ENCODE peak calls at places on chromosomes 4 and X, in six cellular contexts. J, A, R, W, F and X are unnamed samples.

GRCh38 chr4:74267998-74268606 is 40.2 kb upstream of the EPGN start:
- DNase-seq in W (no peak), F (no peak), A (no peak), J (no peak), R (peak; percentile 86), X (no peak)

GRCh38 chr4:54547299-54548097 is 110.3 kb upstream of the KIT start:
- DNase-seq in F (no peak), J (peak; percentile 77), R (no peak), A (no peak), W (no peak), X (peak; percentile 20)

GRCh38 chrX:120269379-120270035 is 18.9 kb downstream of the ZBTB33 start:
- DNase-seq in J (no peak), A (no peak), F (no peak), W (no peak), R (no peak), X (no peak)

GRCh38 chr4:19026281-19026680 is 1004.7 kb upstream of the LCORL start:
- DNase-seq in A (no peak), W (no peak), J (no peak), F (no peak), R (peak; percentile 27), X (no peak)

GRCh38 chr4:125105561-125105960 is 209.2 kb upstream of the FAT4 start:
- DNase-seq in F (no peak), R (no peak), J (no peak), W (no peak), A (no peak), X (no peak)

GRCh38 chrX:70043685-70044084 is 6.1 kb downstream of the AWAT2 start:
- DNase-seq in F (no peak), W (peak; percentile 17), R (no peak), A (no peak), J (no peak), X (no peak)

GRCh38 chrX:101693476-101693875 is 33.8 kb upstream of the ARMCX2 start:
- DNase-seq in F (no peak), R (no peak), A (no peak), J (no peak), W (no peak), X (no peak)

GRCh38 chrX:48937065-48937907 is 18.5 kb upstream of the PIM2 start:
- DNase-seq in A (no peak), R (no peak), W (peak; percentile 94), F (peak; percentile 65), J (no peak), X (no peak)

GRCh38 chr4:183229397-183229796 is 90.7 kb downstream of the CLDN22 start:
- DNase-seq in J (no peak), R (peak; percentile 11), W (no peak), F (no peak), A (no peak), X (no peak)

GRCh38 chrX:129530410-129530809 is 7.1 kb upstream of the SMARCA1 start:
- DNase-seq in W (no peak), F (no peak), R (no peak), J (no peak), A (no peak), X (no peak)

GRCh38 chrX:39855748-39856129 is 242.0 kb downstream of the BCOR start:
- DNase-seq in W (peak; percentile 87), R (peak; percentile 18), A (peak; percentile 79), F (peak; percentile 25), J (peak; percentile 48), X (no peak)

GRCh38 chrX:47900833-47901232 is 64.1 kb downstream of the ZNF81 start:
- DNase-seq in F (no peak), J (no peak), W (no peak), R (no peak), A (no peak), X (no peak)

GRCh38 chrX:68177542-68177941 is 255.8 kb downstream of the OPHN1 start:
- DNase-seq in R (peak; percentile 54), F (no peak), A (no peak), J (no peak), W (no peak), X (no peak)

GRCh38 chrX:3548743-3549441 is 164.6 kb downstream of the PRKX start:
- DNase-seq in J (no peak), R (no peak), A (peak; percentile 60), W (no peak), F (no peak), X (peak; percentile 63)

GRCh38 chr4:85837334-85837733 is 362.4 kb downstream of the ARHGAP24 start:
- DNase-seq in W (no peak), R (no peak), J (no peak), F (no peak), A (no peak), X (no peak)

GRCh38 chrX:107935200-107935599 is 47.0 kb downstream of the TEX13B start:
- DNase-seq in A (peak; percentile 36), R (peak; percentile 30), J (no peak), F (no peak), W (no peak), X (no peak)

GRCh38 chr4:47528651-47529050 is 43.6 kb downstream of the ATP10D start:
- DNase-seq in R (peak; percentile 78), F (no peak), W (no peak), A (no peak), J (no peak), X (no peak)

GRCh38 chrX:151773434-151773833 is 38.9 kb downstream of the CNGA2 start:
- DNase-seq in A (no peak), W (no peak), R (no peak), F (no peak), J (no peak), X (no peak)

GRCh38 chrX:16970977-16971376 is 24.5 kb downstream of the REPS2 start:
- DNase-seq in R (peak; percentile 81), J (no peak), W (no peak), A (no peak), F (no peak), X (no peak)

GRCh38 chr4:137952116-137952515 is 290.0 kb downstream of the SLC7A11 start:
- DNase-seq in W (no peak), R (no peak), A (no peak), J (no peak), F (no peak), X (no peak)

GRCh38 chr4:5888222-5888701 is 4.6 kb downstream of the CRMP1 start:
- DNase-seq in A (peak; percentile 76), W (no peak), F (no peak), J (peak; percentile 75), R (no peak), X (peak; percentile 75)

GRCh38 chrX:716136-716535 is 85.5 kb downstream of the SHOX start:
- DNase-seq in W (no peak), J (no peak), R (no peak), A (no peak), F (no peak), X (no peak)

GRCh38 chr4:77817304-77818076 is 1.7 kb downstream of the CNOT6L start:
- DNase-seq in W (no peak), A (no peak), R (no peak), J (peak; percentile 38), F (no peak), X (no peak)

GRCh38 chrX:66233206-66233605 is 69.2 kb downstream of the HEPH start:
- DNase-seq in F (no peak), R (no peak), A (no peak), W (no peak), J (no peak), X (no peak)

GRCh38 chr4:24594887-24595286 is 10.5 kb upstream of the DHX15 start:
- DNase-seq in R (no peak), F (no peak), A (no peak), J (no peak), W (no peak), X (no peak)

GRCh38 chrX:15607067-15607466 is 6.3 kb upstream of the ACE2 start:
- DNase-seq in W (no peak), A (no peak), R (no peak), J (no peak), F (no peak), X (no peak)

GRCh38 chr4:38306482-38307071 is 346.4 kb downstream of the PTTG2 start:
- DNase-seq in A (no peak), R (no peak), J (no peak), F (no peak), W (no peak), X (no peak)

GRCh38 chrX:73563740-73564073 is 710 bp downstream of the CHIC1 start:
- DNase-seq in R (no peak), A (no peak), W (no peak), F (no peak), J (no peak), X (peak; percentile 58)

GRCh38 chr4:153143527-153144348 is 60.5 kb upstream of the TRIM2 start:
- DNase-seq in W (peak; percentile 41), F (no peak), A (peak; percentile 57), J (peak; percentile 49), R (peak; percentile 72), X (peak; percentile 98)

GRCh38 chr4:142845293-142846070 is 619 bp downstream of the INPP4B start:
- DNase-seq in F (no peak), W (peak; percentile 58), J (no peak), R (no peak), A (peak; percentile 2), X (no peak)

GRCh38 chrX:71997320-71997719 is 86.7 kb downstream of the NHSL2 start:
- DNase-seq in A (no peak), J (no peak), W (no peak), R (no peak), F (no peak), X (no peak)

GRCh38 chr4:54838301-54838700 is 180.5 kb downstream of the KIT start:
- DNase-seq in W (no peak), J (no peak), R (no peak), F (no peak), A (no peak), X (no peak)

GRCh38 chr4:152572417-152573086 is 36.7 kb upstream of the FBXW7 start:
- DNase-seq in F (no peak), W (no peak), R (peak; percentile 78), A (no peak), J (no peak), X (no peak)

GRCh38 chr4:16573744-16574143 is 324.7 kb downstream of the LDB2 start:
- DNase-seq in A (no peak), R (peak; percentile 29), F (no peak), W (no peak), J (no peak), X (no peak)

GRCh38 chrX:49919617-49920016 is 2.8 kb upstream of the CLCN5 start:
- DNase-seq in R (no peak), A (peak; percentile 33), F (peak; percentile 6), J (no peak), W (peak; percentile 68), X (peak; percentile 41)

GRCh38 chr4:183348706-183349659 is 26.8 kb upstream of the CLDN24 start:
- DNase-seq in W (no peak), A (no peak), J (no peak), R (peak; percentile 89), F (no peak), X (no peak)